ENCODE peak calls at places on chromosomes 1 and 21, in five cellular contexts. E is MCF 10A, F is fibroblast of pulmonary artery, C is lower leg skin, L is type B pancreatic cell. M is an unnamed sample.

GRCh38 chr1:107135466-107135865 is 5.4 kb upstream of the NTNG1 start:
- DNase-seq in E (peak), F (peak), C (no peak), L (no peak), M (peak)

GRCh38 chr1:57464756-57465155 is 40.9 kb upstream of the DAB1 start:
- DNase-seq in E (no peak), F (no peak), C (no peak), L (no peak), M (no peak)

GRCh38 chr1:94329986-94330385 is 88.2 kb upstream of the ABCD3 start:
- DNase-seq in E (peak), F (peak), C (no peak), L (no peak), M (no peak)

GRCh38 chr1:188140958-188141357 is 1312.2 kb downstream of the PLA2G4A start:
- DNase-seq in E (no peak), F (no peak), C (no peak), L (no peak), M (no peak)

GRCh38 chr1:27526569-27527222 is 36.7 kb upstream of the WASF2 start:
- DNase-seq in E (no peak), F (no peak), C (no peak), L (no peak), M (peak)

GRCh38 chr1:113809651-113810602 is 2.3 kb downstream of the RSBN1 start:
- DNase-seq in E (no peak), F (no peak), C (no peak), L (no peak), M (no peak)

GRCh38 chr1:47596328-47596727 is 158.5 kb downstream of the FOXD2 start:
- DNase-seq in E (no peak), F (no peak), C (no peak), L (no peak), M (no peak)

GRCh38 chr1:103441342-103441741 is 84.2 kb upstream of the RNPC3 start:
- DNase-seq in E (no peak), F (no peak), C (no peak), L (no peak), M (no peak)

GRCh38 chr1:23611601-23612327 is 52.5 kb upstream of the ID3 start:
- DNase-seq in E (no peak), F (no peak), C (no peak), L (no peak), M (no peak)

GRCh38 chr1:11383553-11384169 is 95.3 kb upstream of the DISP3 start:
- DNase-seq in E (no peak), F (no peak), C (no peak), L (no peak), M (no peak)

GRCh38 chr21:29187939-29188338 is 57.5 kb downstream of the MAP3K7CL start:
- DNase-seq in E (peak), F (peak), C (peak), L (no peak), M (no peak)

GRCh38 chr1:58619286-58620054 is 42.4 kb upstream of the TACSTD2 start:
- DNase-seq in E (no peak), F (no peak), C (peak), L (no peak), M (no peak)

GRCh38 chr1:9733160-9733789 is 81.7 kb downstream of the PIK3CD start:
- DNase-seq in E (no peak), F (no peak), C (no peak), L (no peak), M (no peak)

GRCh38 chr21:40054403-40054802 is 187.2 kb downstream of the PCP4 start:
- DNase-seq in E (peak), F (no peak), C (no peak), L (no peak), M (no peak)

DNA sequence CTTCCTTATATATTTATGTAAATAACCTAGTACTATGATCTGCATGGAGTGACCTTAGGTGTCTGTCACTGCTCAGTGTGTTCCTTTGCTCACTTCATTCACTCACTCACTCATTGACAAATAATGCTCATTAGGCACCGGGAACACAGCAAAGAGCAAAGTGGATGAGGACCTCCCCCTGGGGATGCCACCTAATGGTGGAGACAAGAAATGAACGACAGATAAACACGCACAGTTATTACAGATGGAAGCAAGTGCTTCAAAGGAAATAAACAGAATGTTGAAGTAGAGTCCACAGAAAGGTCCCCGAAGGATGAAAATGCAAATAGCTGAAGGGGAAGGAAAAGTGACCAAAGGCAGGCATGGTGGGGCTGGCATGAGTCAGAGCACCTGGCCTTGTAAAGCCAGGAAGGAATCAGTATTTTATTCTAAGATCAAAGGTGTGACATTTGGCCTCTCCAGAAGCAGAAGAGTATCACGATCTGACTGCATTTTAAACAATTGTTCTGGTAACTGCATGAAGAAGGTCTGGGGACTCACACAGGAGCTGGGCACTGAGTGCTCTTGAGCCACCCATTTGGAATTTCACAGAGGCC is 23.1 kb downstream of the MAB21L3 start:
- DNase-seq in E (no peak), F (no peak), C (no peak), L (no peak), M (no peak)
- TF ChIP-seq CTCF in E (no peak), F (peak), C (no peak), L (peak), M (no peak)

GRCh38 chr21:34204481-34205439 is 131.4 kb downstream of the MRPS6 start:
- DNase-seq in E (no peak), F (no peak), C (no peak), L (no peak), M (no peak)
- TF ChIP-seq CTCF in E (no peak), F (no peak), C (no peak), L (no peak), M (no peak)

GRCh38 chr1:3322440-3323020 is 131.9 kb upstream of the ARHGEF16 start:
- DNase-seq in E (no peak), F (no peak), C (no peak), L (no peak), M (no peak)

GRCh38 chr1:3319874-3320245 is 134.6 kb upstream of the ARHGEF16 start:
- DNase-seq in E (peak), F (peak), C (no peak), L (no peak), M (peak)

GRCh38 chr1:3321559-3322439 is 132.7 kb upstream of the ARHGEF16 start:
- DNase-seq in E (no peak), F (no peak), C (no peak), L (no peak), M (no peak)

GRCh38 chr1:3318329-3318728 is 136.1 kb upstream of the ARHGEF16 start:
- DNase-seq in E (no peak), F (no peak), C (no peak), L (no peak), M (no peak)

GRCh38 chr1:3320246-3321152 is 134.0 kb upstream of the ARHGEF16 start:
- DNase-seq in E (no peak), F (no peak), C (no peak), L (no peak), M (no peak)
- TF ChIP-seq CTCF in E (no peak), F (no peak), C (no peak), L (peak), M (no peak)

GRCh38 chr1:14366361-14367018 is 232.0 kb upstream of the KAZN start:
- DNase-seq in E (no peak), F (peak), C (no peak), L (no peak), M (no peak)
- TF ChIP-seq CTCF in E (no peak), F (no peak), C (no peak), L (peak), M (no peak)

GRCh38 chr1:228308628-228309547 is 97.7 kb downstream of the TRIM11 start:
- DNase-seq in E (no peak), F (no peak), C (no peak), L (peak), M (no peak)
- TF ChIP-seq CTCF in E (no peak), F (no peak), C (no peak), L (peak), M (no peak)

GRCh38 chr21:43911015-43911934 is 46.3 kb downstream of the AGPAT3 start:
- DNase-seq in E (no peak), F (no peak), C (no peak), L (no peak), M (no peak)

GRCh38 chr21:43910460-43910859 is 45.4 kb downstream of the AGPAT3 start:
- DNase-seq in E (no peak), F (no peak), C (no peak), L (no peak), M (no peak)

GRCh38 chr21:43913928-43914327 is 48.9 kb downstream of the AGPAT3 start:
- DNase-seq in E (no peak), F (peak), C (no peak), L (no peak), M (no peak)

GRCh38 chr21:43912910-43913309 is 47.9 kb downstream of the AGPAT3 start:
- DNase-seq in E (no peak), F (no peak), C (no peak), L (no peak), M (no peak)

DNA sequence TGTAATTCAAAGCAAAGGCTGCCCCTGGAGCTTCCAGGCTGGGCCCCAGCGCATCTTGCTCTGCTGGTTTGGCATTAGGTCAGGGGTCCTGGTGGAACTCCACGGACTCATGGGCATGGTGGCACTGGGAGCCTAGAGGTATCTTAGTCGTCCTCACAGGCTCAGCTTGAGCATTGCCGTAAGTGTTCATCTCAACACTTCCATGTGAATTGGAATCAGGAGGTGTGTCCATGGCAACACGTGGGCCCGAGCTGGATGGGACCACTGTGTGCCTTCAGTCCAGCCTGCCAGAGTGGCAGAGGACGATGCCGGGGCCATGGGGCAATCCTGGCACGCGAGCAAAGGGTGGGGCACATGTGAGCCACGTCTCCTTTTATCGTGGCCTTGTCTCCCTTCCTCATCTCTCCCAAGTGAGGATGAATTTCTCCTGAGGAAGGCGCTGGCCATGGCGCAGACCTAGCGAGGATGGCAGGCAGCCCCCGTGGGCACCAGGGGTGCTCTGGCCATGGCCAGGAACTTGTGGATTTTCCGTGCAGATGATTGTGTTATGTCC is 47.0 kb downstream of the AGPAT3 start:
- DNase-seq in E (no peak), F (no peak), C (no peak), L (no peak), M (no peak)
- TF ChIP-seq CTCF in E (no peak), F (no peak), C (no peak), L (no peak), M (no peak)

DNA sequence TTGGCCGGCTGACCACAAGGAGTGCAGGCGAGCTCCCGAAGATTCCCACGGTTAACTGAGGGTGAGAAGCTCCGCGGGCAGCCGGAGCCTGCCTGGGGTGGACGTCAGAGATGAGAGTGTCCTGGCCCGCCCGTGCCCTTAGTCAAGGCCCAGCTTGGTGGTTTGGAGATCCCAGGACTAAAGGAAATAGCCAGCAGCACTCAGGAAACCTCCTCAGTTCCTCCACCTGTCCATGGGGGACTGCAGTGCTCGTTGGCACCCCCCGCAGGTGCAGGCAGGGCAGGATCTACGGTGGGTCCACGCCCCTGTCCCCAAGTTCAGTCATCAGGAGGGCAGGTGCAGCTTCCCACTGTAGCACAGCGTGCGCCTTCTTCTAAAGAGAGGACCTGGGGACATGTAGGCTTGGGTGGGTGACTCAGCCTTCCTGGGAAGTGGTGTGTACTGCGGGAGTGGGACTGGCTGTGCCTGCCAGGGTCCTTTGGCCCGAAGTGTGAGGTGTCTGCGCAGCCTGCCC is 32.5 kb downstream of the SLX9 start:
- DNase-seq in E (no peak), F (no peak), C (no peak), L (no peak), M (no peak)
- TF ChIP-seq CTCF in E (no peak), F (no peak), C (no peak), L (no peak), M (no peak)

GRCh38 chr21:41359289-41359688 is 2.5 kb upstream of the MX2 start:
- DNase-seq in E (no peak), F (no peak), C (no peak), L (peak), M (no peak)

GRCh38 chr21:41361786-41362604 is at the start of gene MX2:
- DNase-seq in E (no peak), F (peak), C (peak), L (no peak), M (peak)

GRCh38 chr21:41358193-41359166 is 3.3 kb upstream of the MX2 start:
- DNase-seq in E (no peak), F (no peak), C (no peak), L (peak), M (no peak)

GRCh38 chr21:41361053-41361785 is 608 bp upstream of the MX2 start:
- DNase-seq in E (no peak), F (no peak), C (no peak), L (no peak), M (no peak)

GRCh38 chr21:41360072-41360821 is 1.6 kb upstream of the MX2 start:
- DNase-seq in E (no peak), F (peak), C (peak), L (peak), M (no peak)
- TF ChIP-seq CTCF in E (no peak), F (no peak), C (no peak), L (no peak), M (no peak)